ENCODE peak calls at places on chromosomes 4 and X, in ten cellular contexts. N, W, Y, Z, O, U, M, T, F and A are unnamed samples.

GRCh38 chrX:100615015-100615414 is 21.6 kb downstream of the TSPAN6 start:
- DNase-seq in N (peak), W (no peak), Y (no peak), Z (peak), O (peak), U (no peak), M (no peak), T (peak), F (no peak), A (no peak)

GRCh38 chr4:1199556-1200331 is 27.4 kb upstream of the SPON2 start:
- DNase-seq in N (no peak), W (peak), Y (no peak), Z (no peak), O (no peak), U (no peak), M (no peak), T (no peak), F (peak), A (no peak)

GRCh38 chr4:81648576-81649272 is 177.0 kb upstream of the RASGEF1B start:
- DNase-seq in N (no peak), W (no peak), Y (peak), Z (no peak), O (no peak), U (no peak), M (no peak), T (no peak), F (no peak), A (no peak)

GRCh38 chr4:182010876-182011275 is 232.3 kb upstream of the TENM3 start:
- DNase-seq in N (no peak), W (no peak), Y (no peak), Z (no peak), O (no peak), U (no peak), M (no peak), T (no peak), F (no peak), A (no peak)

GRCh38 chr4:44016582-44017421 is 431.8 kb downstream of the KCTD8 start:
- DNase-seq in N (no peak), W (no peak), Y (no peak), Z (peak), O (no peak), U (no peak), M (no peak), T (no peak), F (no peak), A (no peak)

GRCh38 chr4:165384186-165384585 is 5.4 kb downstream of the CPE start:
- DNase-seq in N (no peak), W (no peak), Y (no peak), Z (no peak), O (no peak), U (no peak), M (no peak), T (no peak), F (no peak), A (no peak)

GRCh38 chr4:46649390-46649789 is 259.5 kb upstream of the GABRA2 start:
- DNase-seq in N (no peak), W (no peak), Y (no peak), Z (no peak), O (no peak), U (no peak), M (no peak), T (no peak), F (no peak), A (no peak)

GRCh38 chr4:186304816-186305520 is 39.0 kb downstream of the F11 start:
- DNase-seq in N (no peak), W (no peak), Y (no peak), Z (no peak), O (no peak), U (no peak), M (no peak), T (no peak), F (no peak), A (no peak)

GRCh38 chrX:2628751-2629315 is 62.3 kb upstream of the CD99 start:
- DNase-seq in N (no peak), W (no peak), Y (no peak), Z (peak), O (no peak), U (no peak), M (no peak), T (no peak), F (no peak), A (no peak)

GRCh38 chr4:80101086-80101767 is 28.2 kb upstream of the ANTXR2 start:
- DNase-seq in N (no peak), W (no peak), Y (no peak), Z (no peak), O (no peak), U (no peak), M (no peak), T (no peak), F (no peak), A (no peak)

GRCh38 chrX:124239911-124240310 is 92.5 kb upstream of the TEX13D start:
- DNase-seq in N (no peak), W (no peak), Y (no peak), Z (no peak), O (no peak), U (no peak), M (no peak), T (no peak), F (no peak), A (no peak)

GRCh38 chr4:38562751-38563198 is 101.2 kb upstream of the KLF3 start:
- DNase-seq in N (no peak), W (no peak), Y (no peak), Z (peak), O (no peak), U (no peak), M (no peak), T (no peak), F (no peak), A (no peak)

GRCh38 chr4:7213802-7214201 is 21.5 kb downstream of the SORCS2 start:
- DNase-seq in N (no peak), W (no peak), Y (no peak), Z (no peak), O (no peak), U (no peak), M (no peak), T (no peak), F (no peak), A (no peak)

GRCh38 chr4:159413252-159413941 is 310.5 kb downstream of the RAPGEF2 start:
- DNase-seq in N (no peak), W (no peak), Y (no peak), Z (no peak), O (no peak), U (no peak), M (no peak), T (no peak), F (no peak), A (no peak)

GRCh38 chr4:25938251-25939186 is 24.5 kb downstream of the SMIM20 start:
- DNase-seq in N (no peak), W (no peak), Y (no peak), Z (no peak), O (no peak), U (no peak), M (no peak), T (peak), F (no peak), A (no peak)

GRCh38 chrX:74492720-74493201 is 71.5 kb downstream of the SLC16A2 start:
- DNase-seq in N (peak), W (peak), Y (peak), Z (peak), O (no peak), U (no peak), M (no peak), T (no peak), F (no peak), A (no peak)
- TF ChIP-seq CTCF in N (peak), W (peak), Y (no peak), Z (no peak), O (no peak), U (no peak), M (no peak), T (no peak), F (no peak), A (peak)

GRCh38 chrX:10401239-10401638 is 219.1 kb downstream of the MID1 start:
- DNase-seq in N (no peak), W (no peak), Y (no peak), Z (peak), O (no peak), U (no peak), M (no peak), T (no peak), F (no peak), A (no peak)
- TF ChIP-seq CTCF in N (no peak), W (no peak), Y (no peak), Z (peak), O (no peak), U (no peak), M (no peak), T (no peak), F (no peak), A (no peak)

GRCh38 chrX:97692575-97692974 is 808.9 kb downstream of the RPA4 start:
- DNase-seq in N (no peak), W (no peak), Y (no peak), Z (no peak), O (no peak), U (no peak), M (no peak), T (no peak), F (no peak), A (no peak)
- TF ChIP-seq CTCF in N (no peak), W (no peak), Y (no peak), Z (no peak), O (no peak), U (no peak), M (no peak), T (no peak), F (no peak), A (no peak)

DNA sequence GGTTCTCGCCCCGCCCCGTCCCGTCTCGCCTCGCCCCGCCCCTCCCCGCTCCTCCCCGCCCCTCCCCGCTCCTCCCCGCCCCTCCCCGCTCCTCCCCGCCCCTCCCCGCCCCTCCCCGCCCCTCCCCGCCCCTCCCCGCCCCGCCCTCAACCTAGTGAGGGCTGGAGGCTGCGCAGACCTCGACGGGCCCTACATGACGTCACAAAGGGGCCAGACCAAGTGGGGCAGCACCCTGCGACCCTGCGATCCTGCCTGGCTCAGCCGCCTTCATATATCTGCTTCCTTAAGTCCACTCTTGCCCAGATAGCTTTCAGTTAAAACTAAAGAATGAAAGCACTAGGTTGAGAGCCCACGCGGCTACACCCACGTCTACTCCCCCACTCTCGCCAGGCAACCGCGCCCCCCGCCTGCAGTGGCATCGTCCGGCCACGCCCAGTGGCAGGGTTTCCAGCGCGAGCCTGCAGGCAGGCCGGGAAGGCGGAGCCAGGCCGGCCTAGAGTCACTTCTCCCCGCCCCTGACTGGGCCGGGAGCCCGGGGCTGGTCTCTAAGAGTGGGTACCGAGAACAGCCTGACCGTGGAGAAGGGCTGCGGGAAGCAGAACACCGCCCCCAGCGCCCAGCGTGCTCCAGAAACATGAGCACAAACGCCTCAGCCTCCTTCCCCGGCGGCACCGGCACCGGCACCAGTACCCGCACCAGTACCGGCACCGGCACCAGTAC is 1.5 kb upstream of the MAOA start:
- DNase-seq in N (peak), W (peak), Y (peak), Z (peak), O (peak), U (peak), M (no peak), T (peak), F (peak), A (peak)
- TF ChIP-seq CTCF in N (peak), W (no peak), Y (no peak), Z (no peak), O (no peak), U (peak), M (peak), T (no peak), F (no peak), A (peak)

GRCh38 chr4:2950221-2950989 is 12.8 kb downstream of the NOP14 start:
- DNase-seq in N (no peak), W (no peak), Y (no peak), Z (no peak), O (no peak), U (no peak), M (no peak), T (no peak), F (no peak), A (no peak)

GRCh38 chr4:2954358-2955185 is 8.6 kb downstream of the NOP14 start:
- DNase-seq in N (peak), W (peak), Y (no peak), Z (peak), O (no peak), U (no peak), M (no peak), T (no peak), F (no peak), A (no peak)

GRCh38 chr4:2949782-2950125 is 13.5 kb downstream of the NOP14 start:
- DNase-seq in N (no peak), W (no peak), Y (no peak), Z (no peak), O (no peak), U (no peak), M (no peak), T (no peak), F (no peak), A (no peak)

GRCh38 chr4:2948895-2949781 is 14.1 kb downstream of the NOP14 start:
- DNase-seq in N (no peak), W (no peak), Y (no peak), Z (peak), O (no peak), U (no peak), M (no peak), T (no peak), F (no peak), A (no peak)

GRCh38 chr4:2953496-2953895 is 9.7 kb downstream of the NOP14 start:
- DNase-seq in N (no peak), W (no peak), Y (no peak), Z (no peak), O (no peak), U (no peak), M (no peak), T (no peak), F (no peak), A (no peak)
- TF ChIP-seq CTCF in N (no peak), W (no peak), Y (no peak), Z (no peak), O (no peak), U (no peak), M (no peak), T (no peak), F (no peak), A (no peak)